ENCODE peak calls at places on chromosomes 16 and 17, in five cellular contexts. One of them, this sample, is unnamed.

GRCh38 chr16:68338326-68339119 is 27.7 kb downstream of the PRMT7 start:
- DNase-seq in mesothelial cell of epicardium: no peak
- DNase-seq in A549: no peak
- DNase-seq in choroid plexus epithelial cell: no peak
- DNase-seq in HAP-1: no peak
- DNase-seq in this sample: no peak

GRCh38 chr16:27685802-27686201 is 135.9 kb downstream of the KATNIP start:
- DNase-seq in mesothelial cell of epicardium: no peak
- DNase-seq in choroid plexus epithelial cell: peak
- DNase-seq in HAP-1: no peak
- DNase-seq in A549: no peak
- DNase-seq in this sample: no peak

GRCh38 chr17:71975331-71975801 is 145.5 kb upstream of the SOX9 start:
- DNase-seq in mesothelial cell of epicardium: no peak
- DNase-seq in HAP-1: no peak
- DNase-seq in choroid plexus epithelial cell: peak
- DNase-seq in A549: no peak
- DNase-seq in this sample: no peak

GRCh38 chr16:27109666-27110523 is 43.2 kb downstream of the C16orf82 start:
- DNase-seq in A549: peak
- DNase-seq in choroid plexus epithelial cell: peak
- DNase-seq in mesothelial cell of epicardium: peak
- DNase-seq in HAP-1: peak
- DNase-seq in this sample: peak

GRCh38 chr17:31568140-31568938 is 176.9 kb downstream of the RAB11FIP4 start:
- DNase-seq in HAP-1: no peak
- DNase-seq in mesothelial cell of epicardium: no peak
- DNase-seq in choroid plexus epithelial cell: no peak
- DNase-seq in A549: no peak
- DNase-seq in this sample: no peak

GRCh38 chr17:28578246-28579195 is 1.8 kb upstream of the ALDOC start:
- DNase-seq in A549: no peak
- DNase-seq in mesothelial cell of epicardium: no peak
- DNase-seq in choroid plexus epithelial cell: no peak
- DNase-seq in HAP-1: no peak
- DNase-seq in this sample: no peak

GRCh38 chr17:50275279-50275678 is 1.0 kb downstream of the TMEM92 start:
- DNase-seq in choroid plexus epithelial cell: no peak
- DNase-seq in A549: no peak
- DNase-seq in mesothelial cell of epicardium: no peak
- DNase-seq in HAP-1: no peak
- DNase-seq in this sample: no peak

GRCh38 chr16:46986438-46986837 is 13.0 kb upstream of the DNAJA2 start:
- DNase-seq in A549: no peak
- DNase-seq in choroid plexus epithelial cell: no peak
- DNase-seq in HAP-1: no peak
- DNase-seq in mesothelial cell of epicardium: no peak
- DNase-seq in this sample: no peak